ENCODE peak calls at places on chromosomes 13 and 19, in ten cellular contexts. J is heart right ventricle, R is Peyer's patch, I is A673, A is HCT116, C is heart left ventricle, B is lung, M is Karpas-422, E is tibial nerve, P is mucosa of descending colon. L is an unnamed sample.

GRCh38 chr13:106650690-106651205 is 82.8 kb upstream of the ARGLU1 start:
- DNase-seq in P (no peak), A (no peak), R (no peak), M (no peak), C (no peak), J (no peak), E (no peak), B (no peak), I (no peak), L (no peak)

GRCh38 chr19:14459703-14460102 is 15.5 kb downstream of the PTGER1 start:
- DNase-seq in R (no peak), B (no peak), M (no peak), P (no peak), C (no peak), J (no peak), A (no peak), I (no peak), E (no peak), L (no peak)

GRCh38 chr19:1474011-1474764 is 4.8 kb downstream of the C19orf25 start:
- DNase-seq in E (no peak), R (no peak), A (no peak), I (no peak), J (no peak), B (no peak), M (no peak), P (no peak), C (peak; percentile 30), L (no peak)

GRCh38 chr13:20473139-20473538 is 52.5 kb downstream of the CRYL1 start:
- DNase-seq in A (no peak), P (no peak), C (no peak), R (no peak), M (no peak), E (no peak), I (no peak), B (no peak), J (no peak), L (no peak)

GRCh38 chr19:49710372-49710951 is 19.5 kb downstream of the CPT1C start:
- DNase-seq in P (no peak), B (no peak), J (no peak), R (no peak), M (no peak), I (no peak), C (no peak), A (peak; percentile 48), E (no peak), L (no peak)

GRCh38 chr19:1481893-1482360 is 2.9 kb upstream of the C19orf25 start:
- DNase-seq in P (no peak), M (no peak), A (no peak), E (no peak), J (no peak), R (no peak), I (no peak), C (peak; percentile 19), B (no peak), L (no peak)

GRCh38 chr19:4371898-4372629 is 28.3 kb downstream of the SH3GL1 start:
- DNase-seq in A (no peak), J (no peak), P (no peak), R (no peak), I (no peak), C (no peak), M (no peak), B (no peak), E (no peak), L (no peak)

GRCh38 chr19:45973564-45974338 is at the start of gene NOVA2:
- DNase-seq in C (peak; percentile 84), I (peak; percentile 84), M (peak; percentile 90), R (no peak), J (peak; percentile 84), A (peak; percentile 69), E (no peak), B (peak; percentile 46), P (peak; percentile 32), L (no peak)

GRCh38 chr13:103161476-103161875 is 95.3 kb upstream of the SLC10A2 start:
- DNase-seq in P (no peak), I (no peak), A (no peak), C (no peak), R (no peak), E (no peak), B (no peak), M (no peak), J (no peak), L (no peak)

GRCh38 chr13:98544105-98544710 is 32.7 kb downstream of the STK24 start:
- DNase-seq in C (no peak), B (no peak), R (no peak), I (no peak), P (no peak), M (no peak), E (no peak), A (no peak), J (no peak), L (no peak)

DNA sequence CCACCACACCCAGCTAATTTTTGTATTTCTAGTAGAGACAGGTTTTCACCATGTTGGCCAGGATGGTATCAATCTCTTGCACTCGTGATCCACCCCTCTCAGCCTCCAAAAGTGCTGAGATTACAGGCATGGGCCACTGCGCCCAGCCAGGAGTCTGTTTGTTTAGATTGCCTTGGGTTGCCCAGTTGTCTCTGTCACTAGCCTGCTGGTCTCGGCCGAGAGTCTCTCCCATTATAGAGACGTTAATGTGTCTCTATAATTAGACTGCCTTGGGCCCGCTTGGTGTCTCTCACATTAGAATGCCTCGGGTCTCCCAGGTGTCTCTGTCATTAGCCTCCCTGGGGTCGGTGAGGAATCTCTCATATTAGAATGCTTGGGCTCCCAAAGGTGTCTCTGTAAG is 1533.6 kb downstream of the UQCRFS1 start:
- DNase-seq in I (no peak), C (no peak), M (no peak), E (no peak), J (no peak), R (no peak), B (no peak), A (no peak), P (no peak), L (no peak)
- H3K9me3 ChIP-seq in I (peaks cover 61% of the 10 kb centered on the region), C (no peaks in the 10 kb centered on the region), M (peaks cover 8% of the 10 kb centered on the region), E (peaks cover 60% of the 10 kb centered on the region), J (peaks cover 5% of the 10 kb centered on the region), R (no peaks in the 10 kb centered on the region), B (peaks cover 9% of the 10 kb centered on the region), A (no peaks in the 10 kb centered on the region), P (peaks cover 69% of the 10 kb centered on the region), L (peaks cover 28% of the 10 kb centered on the region)

DNA sequence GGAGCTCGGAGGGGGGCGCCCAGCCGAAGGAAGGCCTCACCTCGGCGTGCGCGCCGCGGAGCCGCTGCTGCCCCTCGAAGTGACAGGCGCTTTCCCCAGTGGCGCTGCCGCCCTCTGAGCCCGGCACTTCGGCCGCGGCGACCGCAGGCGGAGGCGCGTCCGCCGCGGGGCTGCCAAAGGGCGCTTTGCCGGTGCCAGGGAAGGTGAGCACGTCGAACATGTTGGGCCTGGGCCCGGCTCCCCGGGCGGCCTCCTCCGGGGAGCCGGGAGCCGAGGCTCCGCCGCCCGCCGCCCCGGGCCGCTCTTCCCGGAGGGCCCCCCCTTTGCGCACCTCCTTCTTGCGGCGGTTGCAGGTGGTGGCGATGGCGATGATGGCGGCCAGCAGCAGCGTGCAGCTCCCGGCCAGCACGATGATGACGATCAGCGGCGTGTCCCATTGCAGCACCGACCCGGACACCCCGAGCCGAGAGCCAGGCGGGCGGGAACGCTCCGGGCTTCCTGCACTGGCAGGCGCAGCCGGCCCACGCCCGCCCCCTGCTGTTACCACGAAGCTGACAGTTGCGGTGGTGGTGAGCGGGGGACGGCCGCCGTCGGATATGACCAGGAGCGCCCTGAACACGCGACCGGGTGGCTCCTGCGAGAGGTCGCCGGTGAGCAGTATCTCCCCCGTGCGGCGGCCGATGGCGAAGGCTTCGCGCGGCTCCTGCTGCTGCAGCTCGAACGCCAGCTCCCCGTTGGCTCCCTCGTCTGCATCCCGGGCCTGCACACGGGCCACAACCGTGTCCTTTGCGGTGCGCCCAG is 2.5 kb downstream of the PCDH8 start:
- DNase-seq in R (no peak), E (no peak), A (no peak), M (peak; percentile 6), B (no peak), C (no peak), I (peak; percentile 64), J (no peak), P (peak; percentile 47), L (no peak)
- H3K4me3 ChIP-seq in R (no peak overlapping the region), E (peak overlapping the region; percentile 41), A (no peak overlapping the region), M (no peak overlapping the region), B (no peak overlapping the region), C (peak overlapping the region; percentile 15), I (peak overlapping the region; percentile 28), J (peak overlapping the region; percentile 14), P (no peak overlapping the region), L (no peak overlapping the region)

GRCh38 chr13:101982903-101983302 is 418.9 kb downstream of the FGF14 start:
- DNase-seq in J (no peak), M (no peak), B (no peak), A (no peak), C (no peak), E (no peak), R (no peak), I (no peak), P (no peak), L (no peak)
- H3K9me3 ChIP-seq in J (no peaks in the 10 kb centered on the region), M (no peaks in the 10 kb centered on the region), B (peaks cover 1% of the 10 kb centered on the region), A (no peaks in the 10 kb centered on the region), C (no peaks in the 10 kb centered on the region), E (no peaks in the 10 kb centered on the region), R (no peaks in the 10 kb centered on the region), I (no peaks in the 10 kb centered on the region), P (no peaks in the 10 kb centered on the region), L (no peaks in the 10 kb centered on the region)

GRCh38 chr13:109782066-109782822 is 4.1 kb downstream of the IRS2 start:
- DNase-seq in M (no peak), E (no peak), A (no peak), P (no peak), J (no peak), B (no peak), C (no peak), R (no peak), I (peak; percentile 62), L (no peak)
- H3K4me3 ChIP-seq in M (no peak overlapping the region), E (peak overlapping the region; percentile 68), A (no peak overlapping the region), P (no peak overlapping the region), J (peak overlapping the region; percentile 38), B (peak overlapping the region; percentile 52), C (peak overlapping the region; percentile 44), R (no peak overlapping the region), I (peak overlapping the region; percentile 82), L (no peak overlapping the region)

GRCh38 chr19:52155596-52156359 is 15.6 kb downstream of the ZNF836 start:
- DNase-seq in R (no peak), B (no peak), E (no peak), A (no peak), I (no peak), J (no peak), C (no peak), M (no peak), P (no peak), L (no peak)
- H3K9me3 ChIP-seq in R (peaks cover 78% of the 10 kb centered on the region), B (peaks cover 23% of the 10 kb centered on the region), E (peaks cover 82% of the 10 kb centered on the region), A (peaks cover 37% of the 10 kb centered on the region), I (peaks cover 65% of the 10 kb centered on the region), J (peaks cover 63% of the 10 kb centered on the region), C (peaks cover 3% of the 10 kb centered on the region), M (peaks cover 59% of the 10 kb centered on the region), P (peaks cover 98% of the 10 kb centered on the region), L (peaks cover 51% of the 10 kb centered on the region)